ENCODE peak calls at places on chromosomes 13 and 19, in six cellular contexts. One of them, this sample, is unnamed.

GRCh38 chr13:41428155-41428554 is 29.2 kb upstream of the RGCC start:
- DNase-seq in CD8-positive, alpha-beta memory T cell: peak; percentile 27
- DNase-seq in endodermal cell: peak; percentile 63
- DNase-seq in lower lobe of right lung: peak; percentile 46
- DNase-seq in mesendoderm: peak; percentile 27
- DNase-seq in CD4-positive, alpha-beta T cell: peak; percentile 42
- DNase-seq in this sample: peak; percentile 42

GRCh38 chr13:83810136-83810535 is 72.1 kb downstream of the SLITRK1 start:
- DNase-seq in CD4-positive, alpha-beta T cell: no peak
- DNase-seq in CD8-positive, alpha-beta memory T cell: no peak
- DNase-seq in mesendoderm: no peak
- DNase-seq in lower lobe of right lung: no peak
- DNase-seq in endodermal cell: no peak
- DNase-seq in this sample: no peak

GRCh38 chr19:47663435-47663910 is 49.7 kb upstream of the EHD2 start:
- DNase-seq in endodermal cell: no peak
- DNase-seq in mesendoderm: no peak
- DNase-seq in lower lobe of right lung: no peak
- DNase-seq in CD4-positive, alpha-beta T cell: no peak
- DNase-seq in CD8-positive, alpha-beta memory T cell: no peak
- DNase-seq in this sample: no peak

GRCh38 chr19:32630338-32630737 is 44.6 kb downstream of the ANKRD27 start:
- DNase-seq in mesendoderm: peak; percentile 4
- DNase-seq in CD4-positive, alpha-beta T cell: no peak
- DNase-seq in endodermal cell: peak; percentile 59
- DNase-seq in CD8-positive, alpha-beta memory T cell: no peak
- DNase-seq in lower lobe of right lung: no peak
- DNase-seq in this sample: no peak

GRCh38 chr19:29811125-29812079 is at the start of gene CCNE1:
- DNase-seq in CD8-positive, alpha-beta memory T cell: peak; percentile 90
- DNase-seq in mesendoderm: peak; percentile 87
- DNase-seq in endodermal cell: peak; percentile 94
- DNase-seq in lower lobe of right lung: peak; percentile 95
- DNase-seq in CD4-positive, alpha-beta T cell: peak; percentile 96
- DNase-seq in this sample: peak; percentile 93

GRCh38 chr19:32872391-32872790 is 2.8 kb upstream of the SLC7A9 start:
- DNase-seq in CD8-positive, alpha-beta memory T cell: no peak
- DNase-seq in CD4-positive, alpha-beta T cell: no peak
- DNase-seq in lower lobe of right lung: no peak
- DNase-seq in mesendoderm: no peak
- DNase-seq in endodermal cell: no peak
- DNase-seq in this sample: no peak

GRCh38 chr19:39074205-39074692 is 9.9 kb upstream of the ACP7 start:
- DNase-seq in mesendoderm: no peak
- DNase-seq in CD4-positive, alpha-beta T cell: no peak
- DNase-seq in CD8-positive, alpha-beta memory T cell: no peak
- DNase-seq in lower lobe of right lung: no peak
- DNase-seq in endodermal cell: no peak
- DNase-seq in this sample: no peak

GRCh38 chr13:50999641-51000040 is 90.0 kb downstream of the RNASEH2B start:
- DNase-seq in CD8-positive, alpha-beta memory T cell: no peak
- DNase-seq in endodermal cell: no peak
- DNase-seq in mesendoderm: no peak
- DNase-seq in lower lobe of right lung: no peak
- DNase-seq in CD4-positive, alpha-beta T cell: no peak
- DNase-seq in this sample: no peak

GRCh38 chr19:31316201-31316951 is 32.9 kb downstream of the TSHZ3 start:
- DNase-seq in endodermal cell: peak; percentile 47
- DNase-seq in CD4-positive, alpha-beta T cell: no peak
- DNase-seq in lower lobe of right lung: no peak
- DNase-seq in CD8-positive, alpha-beta memory T cell: no peak
- DNase-seq in mesendoderm: peak; percentile 66
- DNase-seq in this sample: no peak

GRCh38 chr19:10625003-10625761 is at the start of gene SLC44A2:
- DNase-seq in CD4-positive, alpha-beta T cell: no peak
- DNase-seq in mesendoderm: peak; percentile 82
- DNase-seq in endodermal cell: peak; percentile 93
- DNase-seq in lower lobe of right lung: peak; percentile 89
- DNase-seq in CD8-positive, alpha-beta memory T cell: no peak
- DNase-seq in this sample: no peak

GRCh38 chr13:112605531-112605990 is 17.6 kb upstream of the TUBGCP3 start:
- DNase-seq in CD8-positive, alpha-beta memory T cell: no peak
- DNase-seq in mesendoderm: peak; percentile 53
- DNase-seq in CD4-positive, alpha-beta T cell: no peak
- DNase-seq in endodermal cell: no peak
- DNase-seq in lower lobe of right lung: no peak
- DNase-seq in this sample: no peak

DNA sequence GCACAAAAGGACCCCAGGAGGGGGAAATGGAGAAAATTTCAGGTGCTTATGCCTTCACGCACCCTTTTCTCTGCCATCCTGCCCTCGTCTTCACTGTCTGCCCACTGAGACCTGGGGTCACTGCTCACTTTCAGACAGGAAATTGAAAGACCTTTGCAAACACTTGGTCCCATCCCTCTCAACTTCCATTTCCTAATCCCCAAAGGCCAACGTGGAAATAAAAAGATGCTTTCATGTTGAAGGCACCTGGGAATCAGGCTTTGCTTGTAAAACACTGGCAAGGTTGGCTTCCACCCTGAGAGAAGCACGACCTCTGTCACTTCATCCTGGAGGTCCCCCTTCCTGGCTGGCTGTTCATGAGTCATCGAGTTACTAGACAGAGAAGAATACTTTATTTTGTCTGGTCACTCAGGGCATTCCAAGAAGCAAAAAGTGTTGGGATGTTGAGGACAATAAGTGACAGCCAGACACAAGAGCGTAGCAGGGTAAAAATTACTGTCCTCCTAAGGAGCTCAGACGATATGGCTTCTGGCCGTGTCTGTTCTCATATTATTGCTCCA is 408.8 kb downstream of the COG6 start:
- DNase-seq in CD4-positive, alpha-beta T cell: no peak
- DNase-seq in CD8-positive, alpha-beta memory T cell: no peak
- DNase-seq in mesendoderm: no peak
- DNase-seq in endodermal cell: no peak
- DNase-seq in lower lobe of right lung: no peak
- DNase-seq in this sample: no peak
- H3K27ac ChIP-seq in CD4-positive, alpha-beta T cell: no peak overlapping the region
- H3K27ac ChIP-seq in CD8-positive, alpha-beta memory T cell: no peak overlapping the region
- H3K27ac ChIP-seq in mesendoderm: no peak overlapping the region
- H3K27ac ChIP-seq in endodermal cell: no peak overlapping the region
- H3K27ac ChIP-seq in lower lobe of right lung: no peak overlapping the region
- H3K27ac ChIP-seq in this sample: no peak overlapping the region

DNA sequence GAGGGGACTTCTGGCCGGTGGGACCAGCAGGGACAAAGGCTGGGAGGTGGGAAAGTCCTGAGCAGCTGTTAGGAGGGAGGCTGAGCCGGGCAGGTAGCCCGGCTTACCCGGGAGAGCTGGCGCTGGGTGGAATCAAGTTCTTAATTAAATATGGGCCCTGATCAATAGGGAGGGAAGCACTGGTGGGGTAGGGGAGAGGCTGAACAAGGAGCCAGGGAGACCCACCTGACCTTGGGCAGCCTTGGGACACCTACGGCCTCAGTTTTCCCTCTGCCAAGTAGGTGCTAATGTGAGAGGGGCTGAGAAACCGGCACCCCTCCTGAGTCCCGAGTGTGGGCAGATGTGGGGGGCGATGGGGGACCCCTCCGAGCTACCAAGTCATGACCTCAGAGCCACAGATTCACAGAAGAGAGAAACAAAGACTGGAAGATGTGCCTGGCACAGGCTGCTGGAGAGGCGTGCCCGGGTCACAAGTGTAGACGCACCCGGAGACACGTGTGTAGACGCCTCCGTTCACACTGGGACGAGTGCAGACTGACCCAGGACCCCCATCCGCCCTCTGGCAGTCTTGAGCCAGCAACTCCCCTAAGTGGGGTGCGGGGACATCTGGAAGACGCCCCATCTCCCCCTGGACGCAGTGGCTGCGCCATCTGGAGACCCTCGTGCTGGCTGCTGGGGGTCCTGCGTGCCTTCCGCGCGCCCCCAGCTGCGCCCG is 8.4 kb downstream of the ONECUT3 start:
- DNase-seq in CD8-positive, alpha-beta memory T cell: no peak
- DNase-seq in mesendoderm: no peak
- DNase-seq in CD4-positive, alpha-beta T cell: no peak
- DNase-seq in endodermal cell: peak; percentile 53
- DNase-seq in lower lobe of right lung: no peak
- DNase-seq in this sample: no peak
- H3K27me3 ChIP-seq in CD8-positive, alpha-beta memory T cell: peaks cover 54% of the 10 kb centered on the region
- H3K27me3 ChIP-seq in mesendoderm: peaks cover 89% of the 10 kb centered on the region
- H3K27me3 ChIP-seq in CD4-positive, alpha-beta T cell: peaks cover 93% of the 10 kb centered on the region
- H3K27me3 ChIP-seq in endodermal cell: peaks cover 100% of the 10 kb centered on the region
- H3K27me3 ChIP-seq in lower lobe of right lung: peaks cover 97% of the 10 kb centered on the region
- H3K27me3 ChIP-seq in this sample: peaks cover 48% of the 10 kb centered on the region

GRCh38 chr13:44470623-44471562 is 97.3 kb downstream of the SERP2 start:
- DNase-seq in CD8-positive, alpha-beta memory T cell: no peak
- DNase-seq in endodermal cell: no peak
- DNase-seq in mesendoderm: peak; percentile 23
- DNase-seq in lower lobe of right lung: no peak
- DNase-seq in CD4-positive, alpha-beta T cell: no peak
- DNase-seq in this sample: peak; percentile 20

GRCh38 chr13:44471686-44472085 is 98.1 kb downstream of the SERP2 start:
- DNase-seq in endodermal cell: no peak
- DNase-seq in CD8-positive, alpha-beta memory T cell: no peak
- DNase-seq in mesendoderm: no peak
- DNase-seq in lower lobe of right lung: no peak
- DNase-seq in CD4-positive, alpha-beta T cell: no peak
- DNase-seq in this sample: no peak

GRCh38 chr13:44474122-44474910 is 100.7 kb downstream of the SERP2 start:
- DNase-seq in mesendoderm: peak; percentile 76
- DNase-seq in CD8-positive, alpha-beta memory T cell: no peak
- DNase-seq in CD4-positive, alpha-beta T cell: no peak
- DNase-seq in endodermal cell: no peak
- DNase-seq in lower lobe of right lung: no peak
- DNase-seq in this sample: no peak
- H3K27ac ChIP-seq in mesendoderm: no peak overlapping the region
- H3K27ac ChIP-seq in CD8-positive, alpha-beta memory T cell: no peak overlapping the region
- H3K27ac ChIP-seq in CD4-positive, alpha-beta T cell: no peak overlapping the region
- H3K27ac ChIP-seq in endodermal cell: no peak overlapping the region
- H3K27ac ChIP-seq in lower lobe of right lung: no peak overlapping the region
- H3K27ac ChIP-seq in this sample: no peak overlapping the region

GRCh38 chr13:59633290-59633689 is 530.4 kb downstream of the DIAPH3 start:
- DNase-seq in endodermal cell: no peak
- DNase-seq in mesendoderm: no peak
- DNase-seq in CD8-positive, alpha-beta memory T cell: no peak
- DNase-seq in lower lobe of right lung: no peak
- DNase-seq in CD4-positive, alpha-beta T cell: no peak
- DNase-seq in this sample: no peak

GRCh38 chr13:59638404-59638803 is 525.3 kb downstream of the DIAPH3 start:
- DNase-seq in CD8-positive, alpha-beta memory T cell: no peak
- DNase-seq in CD4-positive, alpha-beta T cell: no peak
- DNase-seq in lower lobe of right lung: no peak
- DNase-seq in endodermal cell: no peak
- DNase-seq in mesendoderm: no peak
- DNase-seq in this sample: no peak

GRCh38 chr13:59641261-59641660 is 522.5 kb downstream of the DIAPH3 start:
- DNase-seq in CD4-positive, alpha-beta T cell: no peak
- DNase-seq in endodermal cell: peak; percentile 88
- DNase-seq in lower lobe of right lung: no peak
- DNase-seq in mesendoderm: peak; percentile 81
- DNase-seq in CD8-positive, alpha-beta memory T cell: no peak
- DNase-seq in this sample: no peak

DNA sequence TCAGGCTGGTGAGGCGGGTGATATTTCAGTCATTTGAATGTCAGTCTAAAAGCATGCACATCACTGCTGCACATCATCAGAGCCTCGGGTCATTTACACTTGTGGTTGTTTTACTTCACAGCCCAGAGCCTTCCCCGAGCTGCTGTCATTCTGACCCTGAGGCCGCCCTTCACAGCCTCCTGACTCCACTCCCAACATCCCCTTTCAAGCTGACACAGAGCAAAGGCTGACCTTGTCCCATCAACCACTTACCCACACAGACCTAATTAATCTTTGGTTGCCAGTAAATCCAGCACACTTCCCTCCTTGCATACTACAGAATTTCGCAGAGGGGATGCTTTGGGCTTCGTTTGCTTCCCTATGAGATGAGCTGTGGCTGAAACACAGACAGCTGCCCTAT is 528.1 kb downstream of the DIAPH3 start:
- DNase-seq in mesendoderm: no peak
- DNase-seq in lower lobe of right lung: no peak
- DNase-seq in CD8-positive, alpha-beta memory T cell: no peak
- DNase-seq in CD4-positive, alpha-beta T cell: no peak
- DNase-seq in endodermal cell: no peak
- DNase-seq in this sample: no peak
- H3K27me3 ChIP-seq in mesendoderm: no peaks in the 10 kb centered on the region
- H3K27me3 ChIP-seq in lower lobe of right lung: no peaks in the 10 kb centered on the region
- H3K27me3 ChIP-seq in CD8-positive, alpha-beta memory T cell: peaks cover 4% of the 10 kb centered on the region
- H3K27me3 ChIP-seq in CD4-positive, alpha-beta T cell: no peaks in the 10 kb centered on the region
- H3K27me3 ChIP-seq in endodermal cell: no peaks in the 10 kb centered on the region
- H3K27me3 ChIP-seq in this sample: no peaks in the 10 kb centered on the region